ENCODE peak calls at places on chromosomes 5 and 9, in ten cellular contexts. One of them, this sample, is unnamed.

GRCh38 chr5:157903117-157903450 is 44.1 kb upstream of the CLINT1 start:
- DNase-seq in breast epithelium: no peak
- DNase-seq in stomach: no peak
- DNase-seq in psoas muscle: no peak
- DNase-seq in esophagus squamous epithelium: no peak
- DNase-seq in HCT116: no peak
- DNase-seq in PC-3: no peak
- DNase-seq in right atrium auricular region: no peak
- DNase-seq in left lung: no peak
- DNase-seq in upper lobe of right lung: no peak
- DNase-seq in this sample: no peak

GRCh38 chr9:33719581-33720374 is 75.6 kb upstream of the PRSS3 start:
- DNase-seq in breast epithelium: no peak
- DNase-seq in stomach: peak; percentile 29
- DNase-seq in psoas muscle: peak; percentile 49
- DNase-seq in esophagus squamous epithelium: no peak
- DNase-seq in HCT116: no peak
- DNase-seq in PC-3: peak; percentile 18
- DNase-seq in right atrium auricular region: no peak
- DNase-seq in left lung: peak; percentile 73
- DNase-seq in upper lobe of right lung: peak; percentile 63
- DNase-seq in this sample: peak; percentile 11

GRCh38 chr5:128154943-128155342 is 71.4 kb downstream of the SLC12A2 start:
- DNase-seq in breast epithelium: no peak
- DNase-seq in stomach: no peak
- DNase-seq in psoas muscle: no peak
- DNase-seq in esophagus squamous epithelium: no peak
- DNase-seq in HCT116: no peak
- DNase-seq in PC-3: no peak
- DNase-seq in right atrium auricular region: no peak
- DNase-seq in left lung: no peak
- DNase-seq in upper lobe of right lung: no peak
- DNase-seq in this sample: no peak

GRCh38 chr9:87592554-87593394 is 95.1 kb downstream of the DAPK1 start:
- DNase-seq in breast epithelium: no peak
- DNase-seq in stomach: peak; percentile 72
- DNase-seq in psoas muscle: peak; percentile 78
- DNase-seq in esophagus squamous epithelium: no peak
- DNase-seq in HCT116: no peak
- DNase-seq in PC-3: no peak
- DNase-seq in right atrium auricular region: peak; percentile 71
- DNase-seq in left lung: peak; percentile 83
- DNase-seq in upper lobe of right lung: peak; percentile 78
- DNase-seq in this sample: no peak

GRCh38 chr9:136260521-136260920 is 14.9 kb upstream of the QSOX2 start:
- DNase-seq in breast epithelium: no peak
- DNase-seq in stomach: no peak
- DNase-seq in psoas muscle: no peak
- DNase-seq in esophagus squamous epithelium: no peak
- DNase-seq in HCT116: no peak
- DNase-seq in PC-3: no peak
- DNase-seq in right atrium auricular region: no peak
- DNase-seq in left lung: peak; percentile 48
- DNase-seq in upper lobe of right lung: no peak
- DNase-seq in this sample: no peak

GRCh38 chr9:109816490-109816889 is 36.5 kb downstream of the PALM2AKAP2 start:
- DNase-seq in breast epithelium: peak; percentile 46
- DNase-seq in stomach: no peak
- DNase-seq in psoas muscle: no peak
- DNase-seq in esophagus squamous epithelium: no peak
- DNase-seq in HCT116: peak; percentile 26
- DNase-seq in PC-3: peak; percentile 94
- DNase-seq in right atrium auricular region: peak; percentile 79
- DNase-seq in left lung: no peak
- DNase-seq in upper lobe of right lung: no peak
- DNase-seq in this sample: no peak

GRCh38 chr9:135995816-135996215 is 34.6 kb upstream of the UBAC1 start:
- DNase-seq in breast epithelium: no peak
- DNase-seq in stomach: no peak
- DNase-seq in psoas muscle: no peak
- DNase-seq in esophagus squamous epithelium: no peak
- DNase-seq in HCT116: no peak
- DNase-seq in PC-3: no peak
- DNase-seq in right atrium auricular region: no peak
- DNase-seq in left lung: no peak
- DNase-seq in upper lobe of right lung: no peak
- DNase-seq in this sample: no peak

GRCh38 chr9:127975376-127976315 is 5.1 kb downstream of the EEIG1 start:
- DNase-seq in breast epithelium: no peak
- DNase-seq in stomach: no peak
- DNase-seq in psoas muscle: peak; percentile 58
- DNase-seq in esophagus squamous epithelium: no peak
- DNase-seq in HCT116: no peak
- DNase-seq in PC-3: no peak
- DNase-seq in right atrium auricular region: no peak
- DNase-seq in left lung: no peak
- DNase-seq in upper lobe of right lung: no peak
- DNase-seq in this sample: no peak

GRCh38 chr5:137734962-137735530 is 843 bp downstream of the KLHL3 start:
- DNase-seq in breast epithelium: no peak
- DNase-seq in stomach: peak; percentile 36
- DNase-seq in psoas muscle: no peak
- DNase-seq in esophagus squamous epithelium: no peak
- DNase-seq in HCT116: no peak
- DNase-seq in PC-3: peak; percentile 31
- DNase-seq in right atrium auricular region: peak; percentile 68
- DNase-seq in left lung: peak; percentile 60
- DNase-seq in upper lobe of right lung: peak; percentile 63
- DNase-seq in this sample: no peak

GRCh38 chr5:173328896-173329369 is 719 bp upstream of the STC2 start:
- DNase-seq in breast epithelium: no peak
- DNase-seq in stomach: no peak
- DNase-seq in psoas muscle: no peak
- DNase-seq in esophagus squamous epithelium: no peak
- DNase-seq in HCT116: peak; percentile 54
- DNase-seq in PC-3: peak; percentile 93
- DNase-seq in right atrium auricular region: no peak
- DNase-seq in left lung: no peak
- DNase-seq in upper lobe of right lung: no peak
- DNase-seq in this sample: peak; percentile 44

GRCh38 chr9:110762783-110763182 is 94.2 kb downstream of the MUSK start:
- DNase-seq in breast epithelium: no peak
- DNase-seq in stomach: no peak
- DNase-seq in psoas muscle: no peak
- DNase-seq in esophagus squamous epithelium: no peak
- DNase-seq in HCT116: no peak
- DNase-seq in PC-3: no peak
- DNase-seq in right atrium auricular region: no peak
- DNase-seq in left lung: no peak
- DNase-seq in upper lobe of right lung: no peak
- DNase-seq in this sample: no peak

GRCh38 chr5:132753135-132753987 is 6.1 kb downstream of the CCNI2 start:
- DNase-seq in breast epithelium: peak; percentile 50
- DNase-seq in stomach: peak; percentile 78
- DNase-seq in psoas muscle: no peak
- DNase-seq in esophagus squamous epithelium: no peak
- DNase-seq in HCT116: no peak
- DNase-seq in PC-3: no peak
- DNase-seq in right atrium auricular region: no peak
- DNase-seq in left lung: no peak
- DNase-seq in upper lobe of right lung: no peak
- DNase-seq in this sample: no peak

GRCh38 chr9:591292-591691 is 250.2 kb upstream of the DMRT1 start:
- DNase-seq in breast epithelium: no peak
- DNase-seq in stomach: peak; percentile 87
- DNase-seq in psoas muscle: peak; percentile 76
- DNase-seq in esophagus squamous epithelium: no peak
- DNase-seq in HCT116: no peak
- DNase-seq in PC-3: peak; percentile 29
- DNase-seq in right atrium auricular region: peak; percentile 77
- DNase-seq in left lung: no peak
- DNase-seq in upper lobe of right lung: no peak
- DNase-seq in this sample: no peak

GRCh38 chr5:33423018-33423630 is 17.6 kb upstream of the TARS1 start:
- DNase-seq in breast epithelium: no peak
- DNase-seq in stomach: no peak
- DNase-seq in psoas muscle: no peak
- DNase-seq in esophagus squamous epithelium: no peak
- DNase-seq in HCT116: peak; percentile 23
- DNase-seq in PC-3: peak; percentile 69
- DNase-seq in right atrium auricular region: no peak
- DNase-seq in left lung: no peak
- DNase-seq in upper lobe of right lung: no peak
- DNase-seq in this sample: no peak

GRCh38 chr5:79686799-79687198 is 2.8 kb upstream of the CMYA5 start:
- DNase-seq in breast epithelium: no peak
- DNase-seq in stomach: no peak
- DNase-seq in psoas muscle: no peak
- DNase-seq in esophagus squamous epithelium: no peak
- DNase-seq in HCT116: no peak
- DNase-seq in PC-3: no peak
- DNase-seq in right atrium auricular region: no peak
- DNase-seq in left lung: no peak
- DNase-seq in upper lobe of right lung: no peak
- DNase-seq in this sample: no peak

GRCh38 chr5:17037751-17038150 is 101.7 kb upstream of the MYO10 start:
- DNase-seq in breast epithelium: no peak
- DNase-seq in stomach: no peak
- DNase-seq in psoas muscle: no peak
- DNase-seq in esophagus squamous epithelium: no peak
- DNase-seq in HCT116: no peak
- DNase-seq in PC-3: peak; percentile 33
- DNase-seq in right atrium auricular region: no peak
- DNase-seq in left lung: no peak
- DNase-seq in upper lobe of right lung: no peak
- DNase-seq in this sample: no peak

GRCh38 chr5:157203417-157203816 is 22.8 kb downstream of the ITK start:
- DNase-seq in breast epithelium: no peak
- DNase-seq in stomach: no peak
- DNase-seq in psoas muscle: no peak
- DNase-seq in esophagus squamous epithelium: no peak
- DNase-seq in HCT116: no peak
- DNase-seq in PC-3: no peak
- DNase-seq in right atrium auricular region: no peak
- DNase-seq in left lung: no peak
- DNase-seq in upper lobe of right lung: no peak
- DNase-seq in this sample: no peak

GRCh38 chr9:121675969-121676822 is 24.8 kb downstream of the DAB2IP start:
- DNase-seq in breast epithelium: no peak
- DNase-seq in stomach: peak; percentile 47
- DNase-seq in psoas muscle: peak; percentile 64
- DNase-seq in esophagus squamous epithelium: no peak
- DNase-seq in HCT116: no peak
- DNase-seq in PC-3: no peak
- DNase-seq in right atrium auricular region: no peak
- DNase-seq in left lung: no peak
- DNase-seq in upper lobe of right lung: no peak
- DNase-seq in this sample: no peak

GRCh38 chr9:17134843-17135577 is at the start of gene CNTLN:
- DNase-seq in breast epithelium: peak; percentile 84
- DNase-seq in stomach: peak; percentile 97
- DNase-seq in psoas muscle: peak; percentile 97
- DNase-seq in esophagus squamous epithelium: no peak
- DNase-seq in HCT116: peak; percentile 41
- DNase-seq in PC-3: peak; percentile 88
- DNase-seq in right atrium auricular region: peak; percentile 95
- DNase-seq in left lung: peak; percentile 98
- DNase-seq in upper lobe of right lung: peak; percentile 98
- DNase-seq in this sample: peak; percentile 93

GRCh38 chr9:95953986-95954385 is 78.5 kb downstream of the ERCC6L2 start:
- DNase-seq in breast epithelium: no peak
- DNase-seq in stomach: no peak
- DNase-seq in psoas muscle: no peak
- DNase-seq in esophagus squamous epithelium: no peak
- DNase-seq in HCT116: no peak
- DNase-seq in PC-3: no peak
- DNase-seq in right atrium auricular region: no peak
- DNase-seq in left lung: no peak
- DNase-seq in upper lobe of right lung: no peak
- DNase-seq in this sample: peak; percentile 33

GRCh38 chr9:93326056-93326455 is 125.4 kb upstream of the FAM120A start:
- DNase-seq in breast epithelium: no peak
- DNase-seq in stomach: no peak
- DNase-seq in psoas muscle: no peak
- DNase-seq in esophagus squamous epithelium: no peak
- DNase-seq in HCT116: no peak
- DNase-seq in PC-3: peak; percentile 12
- DNase-seq in right atrium auricular region: no peak
- DNase-seq in left lung: no peak
- DNase-seq in upper lobe of right lung: no peak
- DNase-seq in this sample: no peak

GRCh38 chr5:122458278-122458872 is 146.3 kb downstream of the SNCAIP start:
- DNase-seq in breast epithelium: no peak
- DNase-seq in stomach: no peak
- DNase-seq in psoas muscle: no peak
- DNase-seq in esophagus squamous epithelium: no peak
- DNase-seq in HCT116: peak; percentile 21
- DNase-seq in PC-3: peak; percentile 34
- DNase-seq in right atrium auricular region: no peak
- DNase-seq in left lung: no peak
- DNase-seq in upper lobe of right lung: no peak
- DNase-seq in this sample: peak; percentile 11
- TF ChIP-seq CTCF in breast epithelium: no peak
- TF ChIP-seq CTCF in stomach: no peak
- TF ChIP-seq CTCF in psoas muscle: no peak
- TF ChIP-seq CTCF in esophagus squamous epithelium: no peak
- TF ChIP-seq CTCF in HCT116: peak; percentile 32
- TF ChIP-seq CTCF in PC-3: peak; percentile 64
- TF ChIP-seq CTCF in right atrium auricular region: peak; percentile 54
- TF ChIP-seq CTCF in left lung: peak; percentile 8
- TF ChIP-seq CTCF in upper lobe of right lung: no peak
- TF ChIP-seq CTCF in this sample: peak; percentile 67

GRCh38 chr5:141969783-141970741 is 1.2 kb downstream of the RNF14 start:
- DNase-seq in breast epithelium: no peak
- DNase-seq in stomach: no peak
- DNase-seq in psoas muscle: no peak
- DNase-seq in esophagus squamous epithelium: no peak
- DNase-seq in HCT116: no peak
- DNase-seq in PC-3: peak; percentile 16
- DNase-seq in right atrium auricular region: no peak
- DNase-seq in left lung: no peak
- DNase-seq in upper lobe of right lung: no peak
- DNase-seq in this sample: peak; percentile 37
- H3K4me3 ChIP-seq in breast epithelium: peak overlapping the region; percentile 87
- H3K4me3 ChIP-seq in stomach: peak overlapping the region; percentile 77
- H3K4me3 ChIP-seq in psoas muscle: peak overlapping the region; percentile 87
- H3K4me3 ChIP-seq in esophagus squamous epithelium: peak overlapping the region; percentile 49
- H3K4me3 ChIP-seq in HCT116: peak overlapping the region; percentile 74
- H3K4me3 ChIP-seq in PC-3: peak overlapping the region; percentile 78
- H3K4me3 ChIP-seq in right atrium auricular region: peak overlapping the region; percentile 89
- H3K4me3 ChIP-seq in left lung: peak overlapping the region; percentile 73
- H3K4me3 ChIP-seq in upper lobe of right lung: peak overlapping the region; percentile 77
- H3K4me3 ChIP-seq in this sample: peak overlapping the region; percentile 86

GRCh38 chr9:120396926-120397325 is 183.0 kb downstream of the CDK5RAP2 start:
- DNase-seq in breast epithelium: no peak
- DNase-seq in stomach: no peak
- DNase-seq in psoas muscle: no peak
- DNase-seq in esophagus squamous epithelium: no peak
- DNase-seq in HCT116: no peak
- DNase-seq in PC-3: no peak
- DNase-seq in right atrium auricular region: no peak
- DNase-seq in left lung: no peak
- DNase-seq in upper lobe of right lung: no peak
- DNase-seq in this sample: no peak
- H3K27me3 ChIP-seq in breast epithelium: no peaks in the 10 kb centered on the region
- H3K27me3 ChIP-seq in stomach: no peaks in the 10 kb centered on the region
- H3K27me3 ChIP-seq in psoas muscle: no peaks in the 10 kb centered on the region
- H3K27me3 ChIP-seq in esophagus squamous epithelium: no peaks in the 10 kb centered on the region
- H3K27me3 ChIP-seq in HCT116: no peaks in the 10 kb centered on the region
- H3K27me3 ChIP-seq in PC-3: no peaks in the 10 kb centered on the region
- H3K27me3 ChIP-seq in right atrium auricular region: no peaks in the 10 kb centered on the region
- H3K27me3 ChIP-seq in left lung: no peaks in the 10 kb centered on the region
- H3K27me3 ChIP-seq in upper lobe of right lung: no peaks in the 10 kb centered on the region
- H3K27me3 ChIP-seq in this sample: no peaks in the 10 kb centered on the region

GRCh38 chr9:14744768-14745167 is 22.2 kb upstream of the CER1 start:
- DNase-seq in breast epithelium: no peak
- DNase-seq in stomach: no peak
- DNase-seq in psoas muscle: no peak
- DNase-seq in esophagus squamous epithelium: no peak
- DNase-seq in HCT116: no peak
- DNase-seq in PC-3: no peak
- DNase-seq in right atrium auricular region: no peak
- DNase-seq in left lung: no peak
- DNase-seq in upper lobe of right lung: no peak
- DNase-seq in this sample: no peak
- TF ChIP-seq CTCF in breast epithelium: no peak
- TF ChIP-seq CTCF in stomach: no peak
- TF ChIP-seq CTCF in psoas muscle: no peak
- TF ChIP-seq CTCF in esophagus squamous epithelium: no peak
- TF ChIP-seq CTCF in HCT116: no peak
- TF ChIP-seq CTCF in PC-3: no peak
- TF ChIP-seq CTCF in right atrium auricular region: no peak
- TF ChIP-seq CTCF in left lung: no peak
- TF ChIP-seq CTCF in upper lobe of right lung: no peak
- TF ChIP-seq CTCF in this sample: no peak